ENCODE peak calls at places on chromosomes 6 and 20, in nine cellular contexts. One of them, this sample, is unnamed.

GRCh38 chr20:64111841-64112641 is 4.7 kb upstream of the NPBWR2 start:
- DNase-seq in A549: no peak
- DNase-seq in fibroblast of pulmonary artery: no peak
- DNase-seq in astrocyte of the spinal cord: no peak
- DNase-seq in WTC11: no peak
- DNase-seq in neural crest cell: no peak
- DNase-seq in nephron progenitor cell: no peak
- DNase-seq in tibial artery: peak; percentile 48
- DNase-seq in fibroblast of lung: no peak
- DNase-seq in this sample: no peak

GRCh38 chr20:10666221-10667076 is 7.3 kb downstream of the JAG1 start:
- DNase-seq in nephron progenitor cell: no peak
- DNase-seq in fibroblast of lung: no peak
- DNase-seq in tibial artery: no peak
- DNase-seq in neural crest cell: no peak
- DNase-seq in A549: no peak
- DNase-seq in WTC11: no peak
- DNase-seq in fibroblast of pulmonary artery: no peak
- DNase-seq in astrocyte of the spinal cord: no peak
- DNase-seq in this sample: peak; percentile 2

GRCh38 chr6:34953084-34954025 is 64.3 kb downstream of the ANKS1A start:
- DNase-seq in WTC11: no peak
- DNase-seq in neural crest cell: no peak
- DNase-seq in tibial artery: no peak
- DNase-seq in nephron progenitor cell: no peak
- DNase-seq in fibroblast of pulmonary artery: peak; percentile 70
- DNase-seq in A549: peak; percentile 53
- DNase-seq in astrocyte of the spinal cord: peak; percentile 79
- DNase-seq in fibroblast of lung: peak; percentile 68
- DNase-seq in this sample: peak; percentile 22

GRCh38 chr6:125102411-125102810 is 51.2 kb upstream of the TPD52L1 start:
- DNase-seq in nephron progenitor cell: no peak
- DNase-seq in neural crest cell: no peak
- DNase-seq in fibroblast of lung: peak; percentile 37
- DNase-seq in WTC11: no peak
- DNase-seq in astrocyte of the spinal cord: no peak
- DNase-seq in fibroblast of pulmonary artery: peak; percentile 63
- DNase-seq in tibial artery: no peak
- DNase-seq in A549: no peak
- DNase-seq in this sample: no peak

GRCh38 chr6:20757761-20758160 is 223.5 kb downstream of the CDKAL1 start:
- DNase-seq in tibial artery: no peak
- DNase-seq in WTC11: no peak
- DNase-seq in neural crest cell: no peak
- DNase-seq in astrocyte of the spinal cord: peak; percentile 73
- DNase-seq in nephron progenitor cell: no peak
- DNase-seq in A549: no peak
- DNase-seq in fibroblast of lung: no peak
- DNase-seq in fibroblast of pulmonary artery: no peak
- DNase-seq in this sample: peak; percentile 16

GRCh38 chr20:1945134-1945618 is 48.7 kb downstream of the PDYN start:
- DNase-seq in nephron progenitor cell: no peak
- DNase-seq in tibial artery: peak; percentile 82
- DNase-seq in A549: no peak
- DNase-seq in fibroblast of lung: peak; percentile 47
- DNase-seq in astrocyte of the spinal cord: no peak
- DNase-seq in neural crest cell: no peak
- DNase-seq in fibroblast of pulmonary artery: peak; percentile 91
- DNase-seq in WTC11: no peak
- DNase-seq in this sample: no peak

GRCh38 chr6:131059486-131059885 is 3.6 kb downstream of the EPB41L2 start:
- DNase-seq in nephron progenitor cell: no peak
- DNase-seq in neural crest cell: no peak
- DNase-seq in fibroblast of pulmonary artery: peak; percentile 40
- DNase-seq in astrocyte of the spinal cord: peak; percentile 62
- DNase-seq in tibial artery: no peak
- DNase-seq in WTC11: no peak
- DNase-seq in fibroblast of lung: peak; percentile 53
- DNase-seq in A549: peak; percentile 13
- DNase-seq in this sample: no peak

GRCh38 chr6:42820509-42821340 is 38.9 kb downstream of the BICRAL start:
- DNase-seq in fibroblast of lung: peak; percentile 15
- DNase-seq in tibial artery: peak; percentile 70
- DNase-seq in fibroblast of pulmonary artery: no peak
- DNase-seq in WTC11: no peak
- DNase-seq in neural crest cell: no peak
- DNase-seq in nephron progenitor cell: no peak
- DNase-seq in astrocyte of the spinal cord: no peak
- DNase-seq in A549: no peak
- DNase-seq in this sample: no peak

GRCh38 chr20:53040678-53041674 is 68.8 kb downstream of the TSHZ2 start:
- DNase-seq in tibial artery: peak; percentile 76
- DNase-seq in nephron progenitor cell: no peak
- DNase-seq in WTC11: no peak
- DNase-seq in fibroblast of lung: peak; percentile 10
- DNase-seq in fibroblast of pulmonary artery: no peak
- DNase-seq in neural crest cell: no peak
- DNase-seq in A549: no peak
- DNase-seq in astrocyte of the spinal cord: no peak
- DNase-seq in this sample: peak; percentile 49

GRCh38 chr6:132464538-132465256 is 48.2 kb downstream of the STX7 start:
- DNase-seq in tibial artery: no peak
- DNase-seq in fibroblast of lung: no peak
- DNase-seq in neural crest cell: no peak
- DNase-seq in fibroblast of pulmonary artery: no peak
- DNase-seq in nephron progenitor cell: no peak
- DNase-seq in WTC11: no peak
- DNase-seq in astrocyte of the spinal cord: no peak
- DNase-seq in A549: no peak
- DNase-seq in this sample: no peak

GRCh38 chr6:26215200-26216014 is 128.2 kb downstream of the HFE start:
- DNase-seq in nephron progenitor cell: no peak
- DNase-seq in fibroblast of lung: peak; percentile 32
- DNase-seq in A549: no peak
- DNase-seq in fibroblast of pulmonary artery: peak; percentile 27
- DNase-seq in astrocyte of the spinal cord: peak; percentile 43
- DNase-seq in neural crest cell: no peak
- DNase-seq in WTC11: no peak
- DNase-seq in tibial artery: no peak
- DNase-seq in this sample: peak; percentile 78

GRCh38 chr6:156351346-156351966 is 425.7 kb upstream of the ARID1B start:
- DNase-seq in nephron progenitor cell: no peak
- DNase-seq in neural crest cell: no peak
- DNase-seq in WTC11: no peak
- DNase-seq in fibroblast of lung: no peak
- DNase-seq in astrocyte of the spinal cord: no peak
- DNase-seq in A549: no peak
- DNase-seq in tibial artery: no peak
- DNase-seq in fibroblast of pulmonary artery: no peak
- DNase-seq in this sample: no peak

GRCh38 chr6:76867182-76867581 is 596.1 kb downstream of the HTR1B start:
- DNase-seq in astrocyte of the spinal cord: no peak
- DNase-seq in fibroblast of pulmonary artery: no peak
- DNase-seq in nephron progenitor cell: no peak
- DNase-seq in neural crest cell: no peak
- DNase-seq in tibial artery: no peak
- DNase-seq in fibroblast of lung: no peak
- DNase-seq in WTC11: no peak
- DNase-seq in A549: no peak
- DNase-seq in this sample: no peak

GRCh38 chr6:76862966-76863365 is 600.3 kb downstream of the HTR1B start:
- DNase-seq in nephron progenitor cell: no peak
- DNase-seq in tibial artery: no peak
- DNase-seq in neural crest cell: no peak
- DNase-seq in astrocyte of the spinal cord: no peak
- DNase-seq in fibroblast of pulmonary artery: no peak
- DNase-seq in WTC11: no peak
- DNase-seq in A549: no peak
- DNase-seq in fibroblast of lung: no peak
- DNase-seq in this sample: no peak

GRCh38 chr6:76866091-76866490 is 597.2 kb downstream of the HTR1B start:
- DNase-seq in A549: no peak
- DNase-seq in neural crest cell: no peak
- DNase-seq in fibroblast of pulmonary artery: no peak
- DNase-seq in tibial artery: no peak
- DNase-seq in WTC11: no peak
- DNase-seq in astrocyte of the spinal cord: no peak
- DNase-seq in fibroblast of lung: no peak
- DNase-seq in nephron progenitor cell: no peak
- DNase-seq in this sample: no peak

GRCh38 chr6:76856065-76856464 is 607.2 kb downstream of the HTR1B start:
- DNase-seq in tibial artery: no peak
- DNase-seq in A549: no peak
- DNase-seq in fibroblast of lung: no peak
- DNase-seq in neural crest cell: no peak
- DNase-seq in nephron progenitor cell: no peak
- DNase-seq in fibroblast of pulmonary artery: no peak
- DNase-seq in astrocyte of the spinal cord: no peak
- DNase-seq in WTC11: no peak
- DNase-seq in this sample: no peak

GRCh38 chr6:76861403-76861802 is 601.9 kb downstream of the HTR1B start:
- DNase-seq in A549: no peak
- DNase-seq in fibroblast of pulmonary artery: peak; percentile 20
- DNase-seq in fibroblast of lung: no peak
- DNase-seq in nephron progenitor cell: peak; percentile 23
- DNase-seq in tibial artery: no peak
- DNase-seq in WTC11: peak; percentile 64
- DNase-seq in neural crest cell: no peak
- DNase-seq in astrocyte of the spinal cord: no peak
- DNase-seq in this sample: no peak
- TF ChIP-seq CTCF in A549: no peak
- TF ChIP-seq CTCF in fibroblast of pulmonary artery: peak; percentile 40
- TF ChIP-seq CTCF in fibroblast of lung: no peak
- TF ChIP-seq CTCF in nephron progenitor cell: peak; percentile 37
- TF ChIP-seq CTCF in tibial artery: no peak
- TF ChIP-seq CTCF in WTC11: peak; percentile 37
- TF ChIP-seq CTCF in neural crest cell: peak; percentile 58
- TF ChIP-seq CTCF in astrocyte of the spinal cord: peak; percentile 16
- TF ChIP-seq CTCF in this sample: peak; percentile 62

GRCh38 chr20:56202493-56203077 is 45.9 kb upstream of the MC3R start:
- DNase-seq in fibroblast of pulmonary artery: peak; percentile 10
- DNase-seq in fibroblast of lung: peak; percentile 17
- DNase-seq in A549: peak; percentile 7
- DNase-seq in tibial artery: no peak
- DNase-seq in astrocyte of the spinal cord: peak; percentile 4
- DNase-seq in neural crest cell: no peak
- DNase-seq in nephron progenitor cell: no peak
- DNase-seq in WTC11: no peak
- DNase-seq in this sample: peak; percentile 20
- TF ChIP-seq CTCF in fibroblast of pulmonary artery: peak; percentile 32
- TF ChIP-seq CTCF in fibroblast of lung: peak; percentile 21
- TF ChIP-seq CTCF in A549: peak; percentile 31
- TF ChIP-seq CTCF in tibial artery: peak; percentile 9
- TF ChIP-seq CTCF in astrocyte of the spinal cord: peak; percentile 27
- TF ChIP-seq CTCF in neural crest cell: peak; percentile 30
- TF ChIP-seq CTCF in nephron progenitor cell: no peak
- TF ChIP-seq CTCF in WTC11: no peak
- TF ChIP-seq CTCF in this sample: peak; percentile 61

GRCh38 chr20:17958326-17959256 is 10.0 kb downstream of the SNX5 start:
- DNase-seq in A549: no peak
- DNase-seq in WTC11: no peak
- DNase-seq in nephron progenitor cell: no peak
- DNase-seq in fibroblast of pulmonary artery: no peak
- DNase-seq in neural crest cell: no peak
- DNase-seq in astrocyte of the spinal cord: peak; percentile 42
- DNase-seq in tibial artery: no peak
- DNase-seq in fibroblast of lung: peak; percentile 71
- DNase-seq in this sample: no peak
- TF ChIP-seq CTCF in A549: no peak
- TF ChIP-seq CTCF in WTC11: no peak
- TF ChIP-seq CTCF in nephron progenitor cell: no peak
- TF ChIP-seq CTCF in fibroblast of pulmonary artery: peak; percentile 20
- TF ChIP-seq CTCF in neural crest cell: no peak
- TF ChIP-seq CTCF in astrocyte of the spinal cord: no peak
- TF ChIP-seq CTCF in tibial artery: no peak
- TF ChIP-seq CTCF in fibroblast of lung: peak; percentile 44
- TF ChIP-seq CTCF in this sample: peak; percentile 35

DNA sequence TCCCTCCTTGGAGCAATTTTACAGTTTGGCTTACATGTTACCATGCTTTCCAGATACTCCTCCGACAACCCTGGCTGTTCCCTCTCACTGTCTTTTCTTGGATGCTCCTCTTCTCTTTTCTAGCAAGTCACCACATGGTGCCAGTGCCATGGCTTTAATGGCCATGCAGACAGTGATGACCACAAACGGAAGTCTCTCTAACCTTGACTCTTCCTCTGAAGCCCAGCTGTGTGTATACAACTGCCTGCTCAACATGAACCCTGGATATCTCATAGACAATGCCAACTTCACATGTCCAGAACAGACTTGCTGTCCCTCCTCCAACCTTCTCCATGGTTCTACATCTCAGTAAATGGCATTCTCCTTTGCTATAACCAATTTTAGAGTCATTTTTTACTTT is 49.8 kb upstream of the NEDD9 start:
- DNase-seq in nephron progenitor cell: no peak
- DNase-seq in WTC11: no peak
- DNase-seq in neural crest cell: no peak
- DNase-seq in A549: no peak
- DNase-seq in fibroblast of lung: no peak
- DNase-seq in astrocyte of the spinal cord: no peak
- DNase-seq in tibial artery: no peak
- DNase-seq in fibroblast of pulmonary artery: no peak
- DNase-seq in this sample: no peak
- TF ChIP-seq CTCF in nephron progenitor cell: no peak
- TF ChIP-seq CTCF in WTC11: no peak
- TF ChIP-seq CTCF in neural crest cell: no peak
- TF ChIP-seq CTCF in A549: no peak
- TF ChIP-seq CTCF in fibroblast of lung: no peak
- TF ChIP-seq CTCF in astrocyte of the spinal cord: no peak
- TF ChIP-seq CTCF in tibial artery: no peak
- TF ChIP-seq CTCF in fibroblast of pulmonary artery: no peak
- TF ChIP-seq CTCF in this sample: no peak

This sample was measured in foreskin keratinocyte.